ENCODE peak calls at places on chromosomes 2 and 18, in four cellular contexts. One of them, this sample, is unnamed.

GRCh38 chr18:58315739-58316215 is 271.8 kb downstream of the NEDD4L start:
- DNase-seq in WTC11: no peak
- DNase-seq in mesothelial cell of epicardium: no peak
- DNase-seq in progenitor cell of endocrine pancreas: no peak
- DNase-seq in this sample: no peak

GRCh38 chr2:69955029-69955428 is 6.4 kb downstream of the ASPRV1 start:
- DNase-seq in WTC11: no peak
- DNase-seq in mesothelial cell of epicardium: no peak
- DNase-seq in progenitor cell of endocrine pancreas: no peak
- DNase-seq in this sample: no peak

GRCh38 chr18:68722807-68723206 is 7.9 kb upstream of the TMX3 start:
- DNase-seq in WTC11: no peak
- DNase-seq in mesothelial cell of epicardium: no peak
- DNase-seq in progenitor cell of endocrine pancreas: no peak
- DNase-seq in this sample: no peak

GRCh38 chr2:236641051-236641450 is 71.4 kb downstream of the ACKR3 start:
- DNase-seq in WTC11: no peak
- DNase-seq in mesothelial cell of epicardium: peak
- DNase-seq in progenitor cell of endocrine pancreas: no peak
- DNase-seq in this sample: no peak

GRCh38 chr2:120450196-120450820 is 104.4 kb downstream of the INHBB start:
- DNase-seq in WTC11: no peak
- DNase-seq in mesothelial cell of epicardium: no peak
- DNase-seq in progenitor cell of endocrine pancreas: no peak
- DNase-seq in this sample: no peak

GRCh38 chr18:35973650-35974049 is 1.2 kb downstream of the RMP24 start:
- DNase-seq in WTC11: no peak
- DNase-seq in mesothelial cell of epicardium: no peak
- DNase-seq in progenitor cell of endocrine pancreas: no peak
- DNase-seq in this sample: no peak

GRCh38 chr2:120596191-120596781 is 139.4 kb upstream of the GLI2 start:
- DNase-seq in WTC11: no peak
- DNase-seq in mesothelial cell of epicardium: no peak
- DNase-seq in progenitor cell of endocrine pancreas: no peak
- DNase-seq in this sample: no peak

GRCh38 chr2:43425659-43426058 is 170.2 kb downstream of the THADA start:
- DNase-seq in WTC11: no peak
- DNase-seq in mesothelial cell of epicardium: no peak
- DNase-seq in progenitor cell of endocrine pancreas: no peak
- DNase-seq in this sample: no peak

GRCh38 chr2:197306691-197307030 is 3.9 kb downstream of the ANKRD44 start:
- DNase-seq in WTC11: no peak
- DNase-seq in mesothelial cell of epicardium: no peak
- DNase-seq in progenitor cell of endocrine pancreas: no peak
- DNase-seq in this sample: no peak

GRCh38 chr2:186590538-186591441 is 934 bp downstream of the ITGAV start:
- DNase-seq in WTC11: no peak
- DNase-seq in mesothelial cell of epicardium: no peak
- DNase-seq in progenitor cell of endocrine pancreas: no peak
- DNase-seq in this sample: no peak

GRCh38 chr2:101295895-101296294 is 12.6 kb downstream of the RNF149 start:
- DNase-seq in WTC11: no peak
- DNase-seq in mesothelial cell of epicardium: no peak
- DNase-seq in progenitor cell of endocrine pancreas: no peak
- DNase-seq in this sample: no peak

GRCh38 chr18:50151876-50152275 is 43.1 kb downstream of the MYO5B start:
- DNase-seq in WTC11: no peak
- DNase-seq in mesothelial cell of epicardium: no peak
- DNase-seq in progenitor cell of endocrine pancreas: no peak
- DNase-seq in this sample: no peak

GRCh38 chr2:61253136-61253535 is 91.1 kb downstream of the C2orf74 start:
- DNase-seq in WTC11: no peak
- DNase-seq in mesothelial cell of epicardium: no peak
- DNase-seq in progenitor cell of endocrine pancreas: no peak
- DNase-seq in this sample: no peak

GRCh38 chr2:191617589-191617988 is 60.3 kb upstream of the NABP1 start:
- DNase-seq in WTC11: no peak
- DNase-seq in mesothelial cell of epicardium: no peak
- DNase-seq in progenitor cell of endocrine pancreas: no peak
- DNase-seq in this sample: no peak

GRCh38 chr2:109129921-109130725 is 1.1 kb downstream of the SH3RF3 start:
- DNase-seq in WTC11: no peak
- DNase-seq in mesothelial cell of epicardium: peak
- DNase-seq in progenitor cell of endocrine pancreas: no peak
- DNase-seq in this sample: no peak

GRCh38 chr2:119803101-119803500 is 43.4 kb downstream of the PTPN4 start:
- DNase-seq in WTC11: no peak
- DNase-seq in mesothelial cell of epicardium: no peak
- DNase-seq in progenitor cell of endocrine pancreas: no peak
- DNase-seq in this sample: no peak

GRCh38 chr2:168565112-168565511 is 109.0 kb downstream of the CERS6 start:
- DNase-seq in WTC11: no peak
- DNase-seq in mesothelial cell of epicardium: no peak
- DNase-seq in progenitor cell of endocrine pancreas: no peak
- DNase-seq in this sample: no peak

GRCh38 chr2:208983476-208983875 is 440.4 kb upstream of the MAP2 start:
- DNase-seq in WTC11: no peak
- DNase-seq in mesothelial cell of epicardium: no peak
- DNase-seq in progenitor cell of endocrine pancreas: no peak
- DNase-seq in this sample: no peak

GRCh38 chr2:121095257-121096080 is 189.5 kb downstream of the TFCP2L1 start:
- DNase-seq in WTC11: peak
- DNase-seq in mesothelial cell of epicardium: peak
- DNase-seq in progenitor cell of endocrine pancreas: peak
- DNase-seq in this sample: no peak

GRCh38 chr2:105712166-105712915 is 32.4 kb upstream of the NCK2 start:
- DNase-seq in WTC11: no peak
- DNase-seq in mesothelial cell of epicardium: peak
- DNase-seq in progenitor cell of endocrine pancreas: no peak
- DNase-seq in this sample: no peak

GRCh38 chr18:23943903-23944624 is 70.5 kb upstream of the TTC39C start:
- DNase-seq in WTC11: no peak
- DNase-seq in mesothelial cell of epicardium: no peak
- DNase-seq in progenitor cell of endocrine pancreas: no peak
- DNase-seq in this sample: no peak

GRCh38 chr2:24971300-24971549 is 530 bp downstream of the DNAJC27 start:
- DNase-seq in WTC11: no peak
- DNase-seq in mesothelial cell of epicardium: no peak
- DNase-seq in progenitor cell of endocrine pancreas: no peak
- DNase-seq in this sample: no peak

GRCh38 chr2:188786368-188786781 is 187.8 kb upstream of the COL3A1 start:
- DNase-seq in WTC11: no peak
- DNase-seq in mesothelial cell of epicardium: no peak
- DNase-seq in progenitor cell of endocrine pancreas: no peak
- DNase-seq in this sample: no peak

GRCh38 chr2:82993631-82994030 is 1465.4 kb downstream of the SUCLG1 start:
- DNase-seq in WTC11: no peak
- DNase-seq in mesothelial cell of epicardium: no peak
- DNase-seq in progenitor cell of endocrine pancreas: no peak
- DNase-seq in this sample: no peak

GRCh38 chr2:81247648-81248047 is 943.1 kb upstream of the LRRTM1 start:
- DNase-seq in WTC11: no peak
- DNase-seq in mesothelial cell of epicardium: no peak
- DNase-seq in progenitor cell of endocrine pancreas: no peak
- DNase-seq in this sample: no peak

GRCh38 chr2:184799386-184799785 is 201.1 kb downstream of the ZNF804A start:
- DNase-seq in WTC11: no peak
- DNase-seq in mesothelial cell of epicardium: no peak
- DNase-seq in progenitor cell of endocrine pancreas: no peak
- DNase-seq in this sample: no peak

GRCh38 chr2:215418064-215418963 is 17.6 kb downstream of the FN1 start:
- DNase-seq in WTC11: no peak
- DNase-seq in mesothelial cell of epicardium: no peak
- DNase-seq in progenitor cell of endocrine pancreas: no peak
- DNase-seq in this sample: no peak

GRCh38 chr2:75288760-75289159 is 89.4 kb upstream of the TACR1 start:
- DNase-seq in WTC11: no peak
- DNase-seq in mesothelial cell of epicardium: no peak
- DNase-seq in progenitor cell of endocrine pancreas: no peak
- DNase-seq in this sample: no peak

GRCh38 chr2:229672021-229672420 is 42.3 kb downstream of the DNER start:
- DNase-seq in WTC11: no peak
- DNase-seq in mesothelial cell of epicardium: no peak
- DNase-seq in progenitor cell of endocrine pancreas: no peak
- DNase-seq in this sample: no peak

GRCh38 chr18:11324956-11325873 is 175.8 kb upstream of the PIEZO2 start:
- DNase-seq in WTC11: no peak
- DNase-seq in mesothelial cell of epicardium: no peak
- DNase-seq in progenitor cell of endocrine pancreas: no peak
- DNase-seq in this sample: no peak

GRCh38 chr18:429030-429429 is 71.5 kb downstream of the COLEC12 start:
- DNase-seq in WTC11: no peak
- DNase-seq in mesothelial cell of epicardium: no peak
- DNase-seq in progenitor cell of endocrine pancreas: no peak
- DNase-seq in this sample: no peak

GRCh38 chr2:37230581-37230980 is 815 bp downstream of the CEBPZ start:
- DNase-seq in WTC11: no peak
- DNase-seq in mesothelial cell of epicardium: no peak
- DNase-seq in progenitor cell of endocrine pancreas: no peak
- DNase-seq in this sample: no peak

GRCh38 chr2:229474125-229474524 is 203.0 kb upstream of the PID1 start:
- DNase-seq in WTC11: no peak
- DNase-seq in mesothelial cell of epicardium: no peak
- DNase-seq in progenitor cell of endocrine pancreas: no peak
- DNase-seq in this sample: no peak

GRCh38 chr18:26579941-26580618 is 31.7 kb upstream of the KCTD1 start:
- DNase-seq in WTC11: no peak
- DNase-seq in mesothelial cell of epicardium: no peak
- DNase-seq in progenitor cell of endocrine pancreas: no peak
- DNase-seq in this sample: no peak

GRCh38 chr2:136248242-136248641 is 130.3 kb upstream of the CXCR4 start:
- DNase-seq in WTC11: no peak
- DNase-seq in mesothelial cell of epicardium: no peak
- DNase-seq in progenitor cell of endocrine pancreas: no peak
- DNase-seq in this sample: no peak

GRCh38 chr2:38830546-38831159 is 45.1 kb downstream of the DHX57 start:
- DNase-seq in WTC11: no peak
- DNase-seq in mesothelial cell of epicardium: no peak
- DNase-seq in progenitor cell of endocrine pancreas: no peak
- DNase-seq in this sample: no peak

GRCh38 chr18:811192-812122 is 585 bp downstream of the YES1 start:
- DNase-seq in WTC11: peak
- DNase-seq in mesothelial cell of epicardium: peak
- DNase-seq in progenitor cell of endocrine pancreas: peak
- DNase-seq in this sample: peak

GRCh38 chr2:231676243-231676642 is 32.1 kb upstream of the PTMA start:
- DNase-seq in WTC11: no peak
- DNase-seq in mesothelial cell of epicardium: no peak
- DNase-seq in progenitor cell of endocrine pancreas: no peak
- DNase-seq in this sample: no peak

GRCh38 chr2:63192169-63192888 is 141.7 kb downstream of the OTX1 start:
- DNase-seq in WTC11: no peak
- DNase-seq in mesothelial cell of epicardium: no peak
- DNase-seq in progenitor cell of endocrine pancreas: no peak
- DNase-seq in this sample: no peak

GRCh38 chr2:63194175-63194574 is 143.5 kb downstream of the OTX1 start:
- DNase-seq in WTC11: no peak
- DNase-seq in mesothelial cell of epicardium: no peak
- DNase-seq in progenitor cell of endocrine pancreas: no peak
- DNase-seq in this sample: no peak

GRCh38 chr2:63192889-63193778 is 142.5 kb downstream of the OTX1 start:
- DNase-seq in WTC11: no peak
- DNase-seq in mesothelial cell of epicardium: no peak
- DNase-seq in progenitor cell of endocrine pancreas: no peak
- DNase-seq in this sample: no peak

GRCh38 chr2:63186331-63186730 is 135.7 kb downstream of the OTX1 start:
- DNase-seq in WTC11: no peak
- DNase-seq in mesothelial cell of epicardium: no peak
- DNase-seq in progenitor cell of endocrine pancreas: no peak
- DNase-seq in this sample: no peak

GRCh38 chr2:63189026-63189425 is 138.4 kb downstream of the OTX1 start:
- DNase-seq in WTC11: peak
- DNase-seq in mesothelial cell of epicardium: no peak
- DNase-seq in progenitor cell of endocrine pancreas: no peak
- DNase-seq in this sample: no peak
- TF ChIP-seq CTCF in WTC11: peak
- TF ChIP-seq CTCF in mesothelial cell of epicardium: no peak
- TF ChIP-seq CTCF in progenitor cell of endocrine pancreas: peak
- TF ChIP-seq CTCF in this sample: peak

GRCh38 chr2:108034843-108035242 is 48.5 kb downstream of the SLC5A7 start:
- DNase-seq in WTC11: no peak
- DNase-seq in mesothelial cell of epicardium: no peak
- DNase-seq in progenitor cell of endocrine pancreas: no peak
- DNase-seq in this sample: no peak
- TF ChIP-seq CTCF in WTC11: no peak
- TF ChIP-seq CTCF in mesothelial cell of epicardium: no peak
- TF ChIP-seq CTCF in progenitor cell of endocrine pancreas: no peak
- TF ChIP-seq CTCF in this sample: peak

GRCh38 chr2:10054424-10054823 is 11.1 kb downstream of the KLF11 start:
- DNase-seq in WTC11: no peak
- DNase-seq in mesothelial cell of epicardium: no peak
- DNase-seq in progenitor cell of endocrine pancreas: no peak
- DNase-seq in this sample: no peak
- TF ChIP-seq CTCF in WTC11: no peak
- TF ChIP-seq CTCF in mesothelial cell of epicardium: no peak
- TF ChIP-seq CTCF in progenitor cell of endocrine pancreas: no peak
- TF ChIP-seq CTCF in this sample: peak

GRCh38 chr18:21851327-21851961 is 110.9 kb downstream of the MIB1 start:
- DNase-seq in WTC11: no peak
- DNase-seq in mesothelial cell of epicardium: no peak
- DNase-seq in progenitor cell of endocrine pancreas: no peak
- DNase-seq in this sample: no peak
- TF ChIP-seq CTCF in WTC11: no peak
- TF ChIP-seq CTCF in mesothelial cell of epicardium: no peak
- TF ChIP-seq CTCF in progenitor cell of endocrine pancreas: peak
- TF ChIP-seq CTCF in this sample: peak

GRCh38 chr2:96536445-96537065 is at the start of gene ARID5A:
- DNase-seq in WTC11: peak
- DNase-seq in mesothelial cell of epicardium: peak
- DNase-seq in progenitor cell of endocrine pancreas: peak
- DNase-seq in this sample: peak
- TF ChIP-seq CTCF in WTC11: no peak
- TF ChIP-seq CTCF in mesothelial cell of epicardium: no peak
- TF ChIP-seq CTCF in progenitor cell of endocrine pancreas: peak
- TF ChIP-seq CTCF in this sample: peak